ENCODE peak calls at places on chromosomes 7 and 10, in eight cellular contexts. G, M, U, B, H, P, V and N are unnamed samples.

GRCh38 chr7:116211913-116212596 is 1.7 kb downstream of the TES start:
- DNase-seq in G (no peak), B (no peak), H (no peak), M (no peak), P (no peak), V (no peak), U (no peak), N (no peak)

GRCh38 chr7:122143376-122143750 is 686 bp downstream of the AASS start:
- DNase-seq in M (no peak), H (peak; percentile 52), U (peak; percentile 69), V (peak; percentile 68), P (peak; percentile 56), G (peak; percentile 60), B (no peak), N (no peak)

GRCh38 chr7:136937436-136937835 is 69.0 kb downstream of the CHRM2 start:
- DNase-seq in H (no peak), P (no peak), G (no peak), B (no peak), M (no peak), U (no peak), V (no peak), N (no peak)

GRCh38 chr10:11444531-11445228 is 166.8 kb downstream of the USP6NL start:
- DNase-seq in H (no peak), P (no peak), B (no peak), U (no peak), G (no peak), M (no peak), V (no peak), N (no peak)

GRCh38 chr10:30803901-30804322 is 174.4 kb upstream of the LYZL2 start:
- DNase-seq in M (peak; percentile 70), G (peak; percentile 83), U (peak; percentile 84), V (peak; percentile 90), B (no peak), H (no peak), P (no peak), N (no peak)

GRCh38 chr10:72638586-72639440 is 12.9 kb upstream of the MICU1 start:
- DNase-seq in V (no peak), H (no peak), U (no peak), B (no peak), P (no peak), M (no peak), G (no peak), N (no peak)

GRCh38 chr10:27720529-27720928 is 25.1 kb downstream of the MKX start:
- DNase-seq in U (no peak), B (no peak), H (no peak), G (no peak), P (no peak), M (no peak), V (no peak), N (no peak)

GRCh38 chr7:94301024-94301588 is 93.6 kb upstream of the COL1A2 start:
- DNase-seq in V (peak; percentile 91), U (peak; percentile 92), G (peak; percentile 85), P (peak; percentile 83), H (peak; percentile 98), B (peak; percentile 88), M (peak; percentile 97), N (peak; percentile 59)

GRCh38 chr10:21292763-21293517 is 232.5 kb downstream of the SKIDA1 start:
- DNase-seq in G (peak; percentile 90), M (peak; percentile 99), P (peak; percentile 54), B (peak; percentile 85), V (peak; percentile 74), U (peak; percentile 87), H (peak; percentile 98), N (no peak)

GRCh38 chr7:25349283-25349682 is 121.0 kb upstream of the NPVF start:
- DNase-seq in M (no peak), U (no peak), B (no peak), P (no peak), V (no peak), G (no peak), H (peak; percentile 18), N (no peak)

GRCh38 chr10:14602807-14603538 is 171.7 kb downstream of the FAM107B start:
- DNase-seq in M (peak; percentile 5), P (no peak), U (no peak), H (peak; percentile 34), V (no peak), G (no peak), B (no peak), N (no peak)

GRCh38 chr7:37920619-37921339 is at the start of gene EPDR1:
- DNase-seq in V (peak; percentile 73), G (no peak), P (peak; percentile 71), U (peak; percentile 83), H (peak; percentile 71), B (no peak), M (peak; percentile 18), N (peak; percentile 74)

GRCh38 chr10:124329368-124329767 is 89.4 kb downstream of the OAT start:
- DNase-seq in V (no peak), G (no peak), U (peak; percentile 63), M (no peak), H (no peak), B (no peak), P (no peak), N (no peak)

GRCh38 chr7:18724311-18724710 is 228.8 kb downstream of the HDAC9 start:
- DNase-seq in B (no peak), H (no peak), P (no peak), V (no peak), G (no peak), M (no peak), U (no peak), N (no peak)

GRCh38 chr7:80186721-80187120 is 52.1 kb downstream of the GNAI1 start:
- DNase-seq in H (no peak), M (peak; percentile 6), G (no peak), P (no peak), B (no peak), U (no peak), V (no peak), N (no peak)

GRCh38 chr7:96303105-96303685 is 18.7 kb downstream of the SLC25A13 start:
- DNase-seq in P (no peak), B (peak; percentile 95), M (peak; percentile 89), U (no peak), H (peak; percentile 56), V (no peak), G (no peak), N (no peak)

GRCh38 chr7:24233386-24233785 is 50.6 kb upstream of the NPY start:
- DNase-seq in H (no peak), V (no peak), U (no peak), P (no peak), G (no peak), B (no peak), M (no peak), N (no peak)

GRCh38 chr10:76301950-76302349 is 870.5 kb downstream of the LRMDA start:
- DNase-seq in M (no peak), G (no peak), P (no peak), V (no peak), H (peak; percentile 29), B (no peak), U (no peak), N (no peak)

GRCh38 chr10:47058961-47059391 is 147.7 kb downstream of the PTPN20 start:
- DNase-seq in V (peak; percentile 42), U (no peak), G (no peak), M (peak; percentile 6), B (no peak), H (no peak), P (no peak), N (no peak)

GRCh38 chr10:129844191-129844590 is 119.9 kb downstream of the EBF3 start:
- DNase-seq in M (no peak), G (no peak), P (no peak), U (no peak), H (no peak), B (no peak), V (no peak), N (no peak)
- H3K4me3 ChIP-seq in M (no peak overlapping the region), G (no peak overlapping the region), P (no peak overlapping the region), U (no peak overlapping the region), H (no peak overlapping the region), B (no peak overlapping the region), V (no peak overlapping the region), N (no peak overlapping the region)

DNA sequence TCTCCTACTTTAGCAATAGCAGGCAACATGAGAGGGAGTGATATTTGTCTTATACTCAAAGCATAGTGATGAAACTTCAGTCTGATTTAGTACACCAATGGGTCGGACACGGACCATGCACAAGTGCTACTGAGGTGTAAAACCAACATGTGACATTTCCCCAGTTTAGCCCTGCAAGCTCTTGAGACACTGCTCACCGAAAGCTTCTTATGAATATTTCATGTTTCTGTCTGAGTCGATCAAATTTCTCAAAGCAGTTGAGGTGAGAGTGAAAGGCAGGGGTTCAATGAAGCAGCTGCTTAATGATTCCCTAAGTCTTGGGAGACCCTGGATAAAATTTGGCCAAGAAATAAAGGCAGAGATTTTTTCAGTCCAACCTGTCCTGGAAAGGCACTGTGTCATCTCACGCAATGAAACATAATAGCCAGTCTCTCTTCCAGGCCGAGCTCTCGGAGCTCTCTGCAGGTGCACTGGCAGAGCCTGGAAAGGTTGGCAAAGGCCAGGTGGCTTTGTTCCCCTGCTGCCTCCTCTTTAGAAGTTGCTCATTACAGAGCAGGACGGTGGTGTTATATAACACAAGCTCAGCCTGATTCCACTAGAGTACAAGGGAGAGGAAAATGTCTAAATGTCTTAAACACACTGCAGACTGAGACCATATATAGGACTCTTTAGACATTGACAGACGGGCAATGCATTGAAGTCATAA is 33.9 kb upstream of the XPNPEP1 start:
- DNase-seq in B (no peak), H (no peak), M (no peak), U (no peak), P (no peak), G (no peak), V (no peak), N (no peak)
- H3K27me3 ChIP-seq in B (no peaks in the 10 kb centered on the region), H (no peaks in the 10 kb centered on the region), M (no peaks in the 10 kb centered on the region), U (no peaks in the 10 kb centered on the region), P (no peaks in the 10 kb centered on the region), G (no peaks in the 10 kb centered on the region), V (no peaks in the 10 kb centered on the region), N (no peaks in the 10 kb centered on the region)

GRCh38 chr7:140245611-140246105 is 68.9 kb upstream of the KDM7A start:
- DNase-seq in B (no peak), P (no peak), G (no peak), U (no peak), H (no peak), M (no peak), V (no peak), N (no peak)

GRCh38 chr7:140247564-140247963 is 70.8 kb upstream of the KDM7A start:
- DNase-seq in G (no peak), M (no peak), B (no peak), H (no peak), P (no peak), V (no peak), U (no peak), N (no peak)

GRCh38 chr7:140251824-140252555 is 75.2 kb upstream of the KDM7A start:
- DNase-seq in V (no peak), G (no peak), M (no peak), U (no peak), H (no peak), B (no peak), P (no peak), N (no peak)

GRCh38 chr7:140249036-140249806 is 72.4 kb upstream of the KDM7A start:
- DNase-seq in U (no peak), V (no peak), P (no peak), G (no peak), H (no peak), B (no peak), M (no peak), N (no peak)
- H3K4me1 ChIP-seq in U (no peaks in the 10 kb centered on the region), V (no peaks in the 10 kb centered on the region), P (no peaks in the 10 kb centered on the region), G (no peaks in the 10 kb centered on the region), H (no peaks in the 10 kb centered on the region), B (peaks cover 9% of the 10 kb centered on the region), M (peaks cover 12% of the 10 kb centered on the region), N (peaks cover 35% of the 10 kb centered on the region)

DNA sequence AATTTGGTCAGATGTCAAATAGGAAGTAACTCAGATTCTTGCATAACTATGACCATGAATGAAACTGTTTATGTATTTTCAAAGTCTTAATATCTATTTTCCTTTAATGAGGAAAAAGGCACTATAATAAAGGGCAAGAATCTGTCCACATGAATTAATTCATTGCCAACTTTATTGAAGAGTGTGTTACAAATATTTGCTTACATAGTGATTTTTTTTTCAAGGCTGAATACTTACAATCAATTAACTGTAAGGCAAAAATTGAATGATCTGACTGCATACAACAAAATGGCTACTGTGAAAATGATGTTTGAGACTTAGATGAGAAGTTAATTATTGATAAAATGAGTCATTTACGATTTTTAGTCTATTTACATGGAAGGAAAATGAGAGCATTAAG is 475.0 kb downstream of the DNAJB9 start:
- DNase-seq in V (no peak), H (no peak), B (no peak), M (no peak), P (no peak), U (no peak), G (no peak), N (no peak)
- H3K4me3 ChIP-seq in V (no peak overlapping the region), H (no peak overlapping the region), B (no peak overlapping the region), M (no peak overlapping the region), P (no peak overlapping the region), U (no peak overlapping the region), G (no peak overlapping the region), N (no peak overlapping the region)